ENCODE peak calls at places on chromosomes 12 and 14, in ten cellular contexts. P is NB4, J is prostate gland, V is fibroblast of lung, T is ovary, O is hepatocyte, U is AG09309, I is pancreas, L is colonic mucosa, F is OCI-LY7. H is an unnamed sample.

GRCh38 chr12:94107910-94108309 is 40.5 kb upstream of the PLXNC1 start:
- DNase-seq in P (no peak), J (no peak), V (no peak), T (no peak), O (no peak), U (no peak), I (no peak), L (no peak), F (no peak), H (no peak)

GRCh38 chr12:131608740-131609665 is 101.9 kb upstream of the SFSWAP start:
- DNase-seq in P (peak; percentile 78), J (peak; percentile 28), V (peak; percentile 24), T (peak; percentile 50), O (peak; percentile 74), U (peak; percentile 10), I (peak; percentile 47), L (peak; percentile 63), F (peak; percentile 50), H (peak; percentile 44)

GRCh38 chr12:873954-874353 is 75.5 kb downstream of the RAD52 start:
- DNase-seq in P (no peak), J (no peak), V (no peak), T (peak; percentile 17), O (no peak), U (no peak), I (no peak), L (no peak), F (no peak), H (no peak)

GRCh38 chr14:73289729-73290128 is 52.4 kb downstream of the PAPLN start:
- DNase-seq in P (no peak), J (no peak), V (no peak), T (no peak), O (no peak), U (no peak), I (no peak), L (no peak), F (no peak), H (no peak)

GRCh38 chr14:70473825-70474224 is 21.9 kb downstream of the ADAM21 start:
- DNase-seq in P (no peak), J (no peak), V (no peak), T (no peak), O (no peak), U (no peak), I (no peak), L (no peak), F (no peak), H (no peak)

GRCh38 chr14:100955201-100955600 is 51.7 kb upstream of the RTL1 start:
- DNase-seq in P (no peak), J (no peak), V (peak; percentile 36), T (no peak), O (no peak), U (peak; percentile 1), I (no peak), L (no peak), F (no peak), H (peak; percentile 28)

GRCh38 chr12:118850244-118850825 is 131.0 kb upstream of the SRRM4 start:
- DNase-seq in P (peak; percentile 56), J (no peak), V (no peak), T (no peak), O (peak; percentile 19), U (no peak), I (no peak), L (no peak), F (peak; percentile 25), H (no peak)

GRCh38 chr12:4024701-4025419 is 151.7 kb upstream of the PARP11 start:
- DNase-seq in P (no peak), J (no peak), V (no peak), T (no peak), O (no peak), U (no peak), I (peak; percentile 84), L (no peak), F (no peak), H (no peak)

GRCh38 chr14:59075503-59075902 is 113.0 kb upstream of the DAAM1 start:
- DNase-seq in P (no peak), J (no peak), V (no peak), T (no peak), O (no peak), U (no peak), I (no peak), L (no peak), F (no peak), H (no peak)

GRCh38 chr14:20489093-20489994 is 16.0 kb upstream of the RNASE10 start:
- DNase-seq in P (peak; percentile 98), J (no peak), V (no peak), T (no peak), O (no peak), U (no peak), I (no peak), L (no peak), F (no peak), H (peak; percentile 40)
- H3K4me3 ChIP-seq in P (peak overlapping the region; percentile 54), J (no peak overlapping the region), V (no peak overlapping the region), T (no peak overlapping the region), O (no peak overlapping the region), U (no peak overlapping the region), I (no peak overlapping the region), L (no peak overlapping the region), F (no peak overlapping the region), H (no peak overlapping the region)

DNA sequence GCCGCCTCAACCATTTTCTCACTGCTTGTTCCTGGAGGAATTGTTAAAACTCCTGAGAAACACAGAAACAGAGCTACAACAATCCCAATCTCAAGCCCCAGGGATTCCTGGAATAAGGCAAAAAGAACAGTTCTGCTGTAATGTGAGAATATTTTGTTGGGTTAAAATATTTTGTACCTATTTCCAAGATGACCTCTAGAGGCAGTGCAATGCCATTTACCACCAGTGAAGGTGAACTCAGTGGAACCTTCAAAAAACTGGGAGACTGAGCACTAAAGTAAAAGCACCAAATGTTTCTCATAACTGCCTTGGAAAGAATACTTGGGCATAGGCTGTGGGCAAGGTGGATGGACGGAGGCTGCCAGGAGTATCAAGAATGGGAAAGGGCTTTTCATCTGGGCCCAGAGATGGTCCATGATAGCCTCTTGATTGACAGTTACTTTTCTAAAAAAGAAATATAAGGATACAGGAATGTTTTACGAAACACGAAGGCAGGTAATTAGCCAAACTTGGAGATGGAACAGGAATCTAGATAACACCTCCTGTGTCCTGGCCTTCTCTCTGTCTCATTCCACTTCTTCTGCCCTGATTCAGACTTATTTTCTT is 334.0 kb upstream of the FLRT2 start:
- DNase-seq in P (peak; percentile 6), J (no peak), V (peak; percentile 25), T (no peak), O (no peak), U (no peak), I (no peak), L (no peak), F (peak; percentile 6), H (peak; percentile 43)
- TF ChIP-seq CTCF in P (peak; percentile 49), J (no peak), V (peak; percentile 44), T (no peak), O (peak; percentile 49), U (peak; percentile 67), I (peak; percentile 45), L (no peak), F (peak; percentile 75), H (peak; percentile 69)

GRCh38 chr14:77140343-77140936 is 1.2 kb downstream of the ZDHHC22 start:
- DNase-seq in P (no peak), J (no peak), V (no peak), T (no peak), O (no peak), U (no peak), I (no peak), L (no peak), F (no peak), H (no peak)
- H3K4me3 ChIP-seq in P (no peak overlapping the region), J (peak overlapping the region; percentile 30), V (no peak overlapping the region), T (no peak overlapping the region), O (no peak overlapping the region), U (no peak overlapping the region), I (no peak overlapping the region), L (no peak overlapping the region), F (no peak overlapping the region), H (no peak overlapping the region)

GRCh38 chr12:64598831-64599230 is 11.5 kb upstream of the RASSF3 start:
- DNase-seq in P (peak; percentile 28), J (no peak), V (no peak), T (no peak), O (no peak), U (no peak), I (no peak), L (no peak), F (no peak), H (no peak)
- TF ChIP-seq CTCF in P (no peak), J (no peak), V (no peak), T (no peak), O (no peak), U (no peak), I (no peak), L (no peak), F (no peak), H (no peak)

DNA sequence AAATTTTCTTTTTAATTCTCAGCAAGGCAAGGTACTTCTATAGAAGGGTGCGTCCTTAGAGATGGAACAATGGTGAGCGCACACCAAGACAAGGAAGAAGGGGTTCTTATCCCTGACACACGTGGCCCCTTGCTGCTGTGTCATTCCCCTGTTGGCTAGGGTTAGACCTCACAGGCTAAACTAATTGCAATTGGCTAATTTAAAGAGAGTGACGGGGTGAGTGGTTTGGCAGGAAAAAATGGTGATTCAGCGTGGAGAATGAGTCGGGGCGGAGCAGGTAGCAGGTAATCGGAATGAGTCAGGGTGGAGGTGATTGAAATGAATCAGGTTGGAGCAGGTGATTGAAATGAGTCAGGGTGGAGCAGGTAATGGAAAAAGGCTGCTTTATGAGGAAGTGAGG is 36.3 kb upstream of the HECTD1 start:
- DNase-seq in P (no peak), J (no peak), V (no peak), T (no peak), O (peak; percentile 51), U (no peak), I (no peak), L (peak; percentile 78), F (no peak), H (no peak)
- H3K4me3 ChIP-seq in P (no peak overlapping the region), J (no peak overlapping the region), V (no peak overlapping the region), T (no peak overlapping the region), O (no peak overlapping the region), U (no peak overlapping the region), I (no peak overlapping the region), L (no peak overlapping the region), F (no peak overlapping the region), H (no peak overlapping the region)

GRCh38 chr12:129964826-129965457 is 61.1 kb upstream of the TMEM132D start:
- DNase-seq in P (no peak), J (no peak), V (no peak), T (no peak), O (no peak), U (no peak), I (peak; percentile 28), L (no peak), F (no peak), H (no peak)

GRCh38 chr12:129961856-129962255 is 58.0 kb upstream of the TMEM132D start:
- DNase-seq in P (no peak), J (no peak), V (no peak), T (no peak), O (no peak), U (no peak), I (no peak), L (no peak), F (no peak), H (no peak)

GRCh38 chr12:129964300-129964699 is 60.5 kb upstream of the TMEM132D start:
- DNase-seq in P (no peak), J (no peak), V (no peak), T (no peak), O (no peak), U (no peak), I (no peak), L (no peak), F (no peak), H (no peak)

GRCh38 chr12:129961111-129961510 is 57.3 kb upstream of the TMEM132D start:
- DNase-seq in P (no peak), J (no peak), V (no peak), T (no peak), O (no peak), U (no peak), I (no peak), L (no peak), F (no peak), H (no peak)

GRCh38 chr12:129959889-129960288 is 56.1 kb upstream of the TMEM132D start:
- DNase-seq in P (no peak), J (no peak), V (no peak), T (no peak), O (no peak), U (no peak), I (no peak), L (no peak), F (no peak), H (no peak)
- TF ChIP-seq CTCF in P (no peak), J (no peak), V (no peak), T (no peak), O (no peak), U (no peak), I (no peak), L (no peak), F (no peak), H (no peak)